ENCODE peak calls at places on chromosomes 6 and 20, in seven cellular contexts. F, R, S, L, E, Z and D are unnamed samples.

GRCh38 chr6:125019873-125020272 is 57.6 kb downstream of the RNF217 start:
- DNase-seq in E (no peak), Z (peak; percentile 21), R (no peak), F (peak; percentile 46), L (no peak), S (no peak), D (peak; percentile 51)

GRCh38 chr6:45084257-45084656 is 243.9 kb upstream of the RUNX2 start:
- DNase-seq in E (peak; percentile 0), R (no peak), S (no peak), Z (no peak), L (no peak), F (no peak), D (no peak)

GRCh38 chr6:151324079-151324825 is 67.1 kb downstream of the ZBTB2 start:
- DNase-seq in E (peak; percentile 77), S (peak; percentile 72), Z (peak; percentile 85), L (peak; percentile 97), R (peak; percentile 93), F (peak; percentile 90), D (peak; percentile 92)

GRCh38 chr20:54566224-54566750 is 90.9 kb downstream of the DOK5 start:
- DNase-seq in Z (no peak), L (no peak), E (no peak), R (no peak), S (no peak), F (no peak), D (no peak)

GRCh38 chr6:142013286-142013685 is 119.4 kb upstream of the GJE1 start:
- DNase-seq in S (no peak), R (peak; percentile 92), Z (peak; percentile 79), F (no peak), E (no peak), L (no peak), D (no peak)

GRCh38 chr6:47524136-47524840 is 46.7 kb downstream of the CD2AP start:
- DNase-seq in F (no peak), R (peak; percentile 12), Z (peak; percentile 50), S (no peak), E (no peak), L (no peak), D (peak; percentile 48)

GRCh38 chr6:159680104-159680503 is 12.9 kb downstream of the SOD2 start:
- DNase-seq in E (no peak), F (no peak), R (peak; percentile 53), S (no peak), Z (peak; percentile 75), L (no peak), D (no peak)

GRCh38 chr20:24046905-24047304 is 58.3 kb upstream of the GGTLC1 start:
- DNase-seq in S (no peak), F (no peak), L (no peak), Z (no peak), R (no peak), E (no peak), D (no peak)

GRCh38 chr6:148565931-148566663 is 180.7 kb upstream of the UST start:
- DNase-seq in S (no peak), R (peak; percentile 97), L (no peak), F (no peak), E (no peak), Z (peak; percentile 89), D (no peak)

GRCh38 chr6:170174771-170175643 is 115.9 kb downstream of the DLL1 start:
- DNase-seq in R (no peak), L (peak; percentile 30), F (peak; percentile 24), Z (no peak), E (no peak), S (no peak), D (no peak)

DNA sequence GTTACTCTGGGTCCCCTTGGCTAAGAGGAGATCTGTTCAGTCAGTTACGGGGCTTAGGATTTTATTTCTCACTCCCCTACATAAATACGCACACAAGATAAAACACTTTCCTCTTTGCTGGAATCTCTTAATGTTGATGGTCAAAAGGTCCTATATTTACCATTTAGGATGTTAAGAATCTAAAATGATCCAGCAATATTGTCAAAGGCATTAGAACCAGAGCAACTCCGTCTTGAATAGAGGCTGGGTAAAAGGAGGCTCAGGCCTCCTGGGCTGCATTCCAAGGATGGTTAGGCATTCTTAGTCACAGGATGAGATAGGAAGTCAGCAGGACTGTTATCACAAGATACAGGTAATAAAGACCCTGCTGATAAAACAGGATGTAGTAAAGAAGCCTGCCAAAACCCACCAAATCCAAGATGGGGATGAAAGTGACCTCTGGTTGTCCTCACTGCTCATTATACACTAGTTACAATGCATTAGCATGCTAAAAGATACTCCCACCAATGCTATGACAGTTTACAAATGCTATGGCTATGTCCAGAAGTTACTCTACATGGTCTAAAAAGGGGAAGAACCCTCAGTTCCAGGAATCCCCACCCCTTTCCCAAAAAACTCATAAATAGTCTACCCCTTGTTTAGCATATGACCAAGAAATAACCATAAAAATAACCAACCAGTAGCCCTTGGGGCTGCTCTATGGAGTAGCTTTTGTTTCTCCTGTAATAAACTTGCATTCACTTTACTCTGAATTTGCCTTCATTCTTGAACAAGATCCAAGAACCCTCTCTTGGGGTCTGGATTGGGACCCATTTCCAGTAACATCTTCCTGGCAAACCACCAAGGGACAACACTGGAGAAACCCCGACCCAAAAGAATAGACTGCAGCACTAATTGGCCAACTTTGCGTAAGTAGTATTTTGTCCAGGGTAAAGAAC is 107.5 kb downstream of the DTNBP1 start:
- DNase-seq in S (no peak), L (no peak), E (no peak), Z (no peak), R (no peak), F (no peak), D (peak; percentile 92)
- H2AK5ac ChIP-seq in S (no peak overlapping the region), L (no peak overlapping the region), E (peak overlapping the region; percentile 90), Z (no peak overlapping the region), R (no peak overlapping the region), F (no peak overlapping the region), D (no peak overlapping the region)

GRCh38 chr20:35721621-35722020 is 20.4 kb downstream of the RBM39 start:
- DNase-seq in R (no peak), F (no peak), L (no peak), E (no peak), S (no peak), Z (no peak), D (no peak)
- H2AK5ac ChIP-seq in R (no peak overlapping the region), F (no peak overlapping the region), L (no peak overlapping the region), E (no peak overlapping the region), S (no peak overlapping the region), Z (no peak overlapping the region), D (no peak overlapping the region)

DNA sequence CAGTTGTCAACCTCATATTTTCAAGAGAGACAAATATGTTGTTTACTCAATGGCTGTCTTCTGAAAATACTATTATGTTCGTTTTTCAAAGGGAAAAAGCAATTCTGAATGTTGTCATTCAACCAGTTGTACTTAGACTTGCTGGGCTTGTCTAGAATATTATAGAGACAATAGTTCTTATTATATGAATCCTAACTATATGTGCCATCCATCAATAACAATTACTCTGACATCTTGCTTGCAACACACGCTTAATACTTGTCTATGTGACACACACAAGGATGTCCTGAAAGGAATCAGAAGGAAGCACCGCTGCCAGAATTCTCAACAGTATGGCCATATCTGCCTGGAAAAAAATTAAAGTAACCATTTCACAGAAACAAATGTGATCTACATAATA is 283.3 kb upstream of the NRSN1 start:
- DNase-seq in S (no peak), Z (no peak), R (no peak), L (no peak), F (no peak), E (no peak), D (no peak)
- H2AK5ac ChIP-seq in S (no peak overlapping the region), Z (no peak overlapping the region), R (no peak overlapping the region), L (no peak overlapping the region), F (no peak overlapping the region), E (no peak overlapping the region), D (no peak overlapping the region)

DNA sequence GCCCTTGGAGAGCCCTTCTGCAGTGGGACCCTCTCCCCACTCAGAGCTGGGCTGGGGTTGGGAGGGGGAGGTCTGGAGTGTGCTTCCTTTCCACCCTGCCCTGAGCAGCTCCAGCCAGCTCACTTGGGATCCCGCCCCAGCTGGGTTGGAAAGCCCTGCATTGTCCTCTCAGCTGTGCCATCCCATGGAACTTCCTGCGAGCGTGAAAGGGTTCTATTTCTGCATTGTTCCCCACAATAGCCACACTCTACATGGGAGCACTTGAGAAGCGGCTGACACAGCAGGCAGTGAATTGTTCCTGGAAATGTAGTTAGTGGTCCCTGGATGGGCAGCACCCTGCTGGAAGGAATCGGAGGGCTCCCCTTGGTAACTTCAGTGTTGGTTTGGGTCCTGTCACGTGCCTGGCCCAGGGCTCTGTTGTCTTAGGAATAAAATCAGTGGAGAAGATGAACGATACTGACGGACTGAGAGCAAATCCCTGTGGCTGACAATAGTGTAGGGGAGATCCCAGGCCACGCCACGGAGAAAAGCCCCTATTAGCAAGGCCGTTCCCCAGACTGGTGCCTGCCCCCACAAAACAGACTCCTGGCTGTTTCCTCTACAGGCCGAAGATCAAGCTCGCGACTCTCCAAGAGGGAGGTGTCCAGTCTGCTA is 18.7 kb downstream of the DNMT3B start:
- DNase-seq in L (no peak), E (no peak), Z (no peak), S (peak; percentile 72), R (no peak), F (peak; percentile 64), D (peak; percentile 46)
- H2AK5ac ChIP-seq in L (no peak overlapping the region), E (no peak overlapping the region), Z (no peak overlapping the region), S (peak overlapping the region; percentile 93), R (no peak overlapping the region), F (no peak overlapping the region), D (no peak overlapping the region)

GRCh38 chr20:61297981-61298380 is 45.9 kb downstream of the CDH4 start:
- DNase-seq in R (peak; percentile 35), L (no peak), E (no peak), S (no peak), F (no peak), Z (peak; percentile 18), D (no peak)
- H2AK5ac ChIP-seq in R (no peak overlapping the region), L (peak overlapping the region; percentile 26), E (no peak overlapping the region), S (no peak overlapping the region), F (no peak overlapping the region), Z (no peak overlapping the region), D (no peak overlapping the region)

DNA sequence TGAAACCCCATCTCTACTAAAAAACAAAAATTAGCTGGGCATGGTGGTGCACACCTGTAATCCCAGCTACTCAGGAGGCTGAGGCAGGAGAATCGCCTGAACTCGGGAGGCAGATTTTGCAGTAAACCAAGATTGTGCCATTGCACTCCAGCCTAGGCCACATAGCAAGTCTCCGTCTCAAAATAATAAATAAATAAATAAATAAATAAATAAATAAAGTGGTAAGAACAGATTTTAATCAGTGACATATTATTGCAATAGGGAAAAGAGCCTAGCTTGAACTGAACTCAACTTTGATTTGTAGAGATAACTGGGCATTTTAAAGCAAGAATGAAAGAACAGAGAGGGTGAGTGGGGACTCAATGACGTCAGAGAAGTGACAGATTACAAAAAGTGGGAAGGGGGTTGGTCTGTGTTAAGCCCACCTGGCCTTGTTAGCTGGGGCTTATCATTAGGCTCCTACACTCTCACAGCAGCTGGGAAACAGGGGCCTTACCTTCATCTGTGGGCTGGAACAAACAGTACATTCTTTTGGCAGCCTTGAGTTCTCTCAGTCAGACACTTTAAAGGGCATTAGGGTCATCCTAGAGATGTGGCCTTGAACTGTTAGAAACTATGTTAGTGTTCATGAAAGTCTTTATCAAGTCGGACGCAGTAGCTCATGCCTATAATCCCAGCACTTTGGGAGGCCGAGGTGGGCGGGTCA is 24.5 kb upstream of the KIFC1 start:
- DNase-seq in L (no peak), R (no peak), S (no peak), E (no peak), F (no peak), Z (no peak), D (no peak)
- H2AK5ac ChIP-seq in L (no peak overlapping the region), R (no peak overlapping the region), S (no peak overlapping the region), E (no peak overlapping the region), F (no peak overlapping the region), Z (no peak overlapping the region), D (no peak overlapping the region)